ENCODE peak calls at places on chromosome 5, in seven cellular contexts. X, K, F, B, Q, S and H are unnamed samples.

GRCh38 chr5:168612996-168613395 is 33.8 kb upstream of the PANK3 start:
- DNase-seq in B (no peak), S (no peak), K (no peak), F (no peak), Q (no peak), X (no peak), H (no peak)

GRCh38 chr5:174363934-174364333 is 318.4 kb downstream of the NSG2 start:
- DNase-seq in X (no peak), Q (no peak), F (no peak), S (no peak), B (no peak), K (no peak), H (no peak)

GRCh38 chr5:43110606-43111170 is 10.0 kb upstream of the ZNF131 start:
- DNase-seq in K (no peak), S (peak), F (no peak), X (peak), B (peak), Q (peak), H (peak)

GRCh38 chr5:172640822-172641358 is at the start of gene NEURL1B:
- DNase-seq in X (peak), F (peak), Q (peak), S (no peak), B (peak), K (peak), H (peak)

GRCh38 chr5:125558466-125558865 is 812.0 kb upstream of the ZNF608 start:
- DNase-seq in S (no peak), B (no peak), F (no peak), K (no peak), X (no peak), Q (no peak), H (no peak)

GRCh38 chr5:123515904-123516303 is 3.9 kb downstream of the CSNK1G3 start:
- DNase-seq in F (no peak), B (no peak), Q (no peak), S (no peak), K (no peak), X (no peak), H (no peak)

GRCh38 chr5:174731214-174732039 is 7.0 kb downstream of the MSX2 start:
- DNase-seq in F (no peak), Q (peak), K (no peak), X (no peak), S (no peak), B (no peak), H (peak)

GRCh38 chr5:131745594-131746175 is 51.1 kb downstream of the FNIP1 start:
- DNase-seq in F (no peak), Q (no peak), X (no peak), B (no peak), S (no peak), K (no peak), H (no peak)

GRCh38 chr5:159510282-159510681 is 180.0 kb upstream of the IL12B start:
- DNase-seq in K (peak), S (no peak), X (no peak), Q (peak), B (no peak), F (no peak), H (peak)

GRCh38 chr5:177005619-177006264 is 837 bp downstream of the UIMC1 start:
- DNase-seq in F (peak), X (peak), Q (no peak), B (peak), S (peak), K (peak), H (peak)

GRCh38 chr5:2617461-2617860 is 134.0 kb downstream of the IRX2 start:
- DNase-seq in B (no peak), X (no peak), F (no peak), K (no peak), S (no peak), Q (no peak), H (no peak)

GRCh38 chr5:83244516-83244915 is 167.2 kb downstream of the XRCC4 start:
- DNase-seq in S (no peak), K (no peak), X (no peak), B (no peak), F (no peak), Q (no peak), H (peak)

GRCh38 chr5:54309751-54310432 is 481 bp downstream of the ARL15 start:
- DNase-seq in F (peak), B (no peak), K (peak), Q (no peak), S (no peak), X (peak), H (peak)

GRCh38 chr5:77851229-77852067 is 75.3 kb upstream of the TBCA start:
- DNase-seq in F (no peak), B (peak), X (peak), Q (peak), S (no peak), K (no peak), H (peak)

GRCh38 chr5:59034498-59035186 is 451.8 kb downstream of the RAB3C start:
- DNase-seq in K (no peak), F (no peak), X (no peak), S (peak), Q (peak), B (no peak), H (peak)

GRCh38 chr5:135204151-135204600 is 170.1 kb upstream of the PITX1 start:
- DNase-seq in Q (no peak), K (no peak), S (no peak), B (no peak), X (no peak), F (no peak), H (peak)

GRCh38 chr5:74875994-74876791 is 10.0 kb upstream of the FAM169A start:
- DNase-seq in Q (no peak), B (no peak), K (no peak), S (no peak), X (no peak), F (no peak), H (no peak)

GRCh38 chr5:55154893-55155292 is 5.1 kb upstream of the GPX8 start:
- DNase-seq in B (no peak), K (no peak), S (no peak), Q (no peak), X (no peak), F (no peak), H (no peak)

GRCh38 chr5:148343049-148343413 is 7.7 kb downstream of the SPINK9 start:
- DNase-seq in X (no peak), Q (peak), S (no peak), B (no peak), K (no peak), F (no peak), H (peak)

GRCh38 chr5:58108507-58108906 is 351.4 kb downstream of the PLK2 start:
- DNase-seq in K (no peak), S (no peak), F (no peak), B (no peak), Q (no peak), X (no peak), H (no peak)

GRCh38 chr5:57784106-57784505 is 301.5 kb upstream of the ACTBL2 start:
- DNase-seq in Q (no peak), S (no peak), K (no peak), X (no peak), B (no peak), F (no peak), H (no peak)

GRCh38 chr5:135930029-135930948 is 24.5 kb downstream of the LECT2 start:
- DNase-seq in S (no peak), K (no peak), B (peak), F (no peak), X (no peak), Q (peak), H (peak)

GRCh38 chr5:154141686-154142300 is 48.7 kb upstream of the GALNT10 start:
- DNase-seq in S (no peak), Q (peak), K (no peak), B (no peak), F (no peak), X (no peak), H (no peak)

GRCh38 chr5:130045334-130045733 is 141.1 kb downstream of the CHSY3 start:
- DNase-seq in B (no peak), Q (no peak), F (no peak), S (no peak), X (no peak), K (no peak), H (no peak)

GRCh38 chr5:21159526-21160059 is 1171.6 kb upstream of the CDH18 start:
- DNase-seq in F (no peak), S (no peak), K (no peak), X (no peak), B (no peak), Q (no peak), H (no peak)

GRCh38 chr5:1685076-1685475 is 114.6 kb downstream of the MRPL36 start:
- DNase-seq in S (no peak), F (no peak), Q (no peak), X (no peak), B (no peak), K (no peak), H (no peak)

GRCh38 chr5:40551706-40552557 is 127.8 kb upstream of the PTGER4 start:
- DNase-seq in B (no peak), S (no peak), F (no peak), K (no peak), X (no peak), Q (no peak), H (no peak)

GRCh38 chr5:66701244-66701643 is 105.1 kb downstream of the MAST4 start:
- DNase-seq in X (no peak), K (no peak), Q (no peak), S (no peak), F (no peak), B (no peak), H (no peak)

GRCh38 chr5:125331987-125332628 is 585.7 kb upstream of the ZNF608 start:
- DNase-seq in X (no peak), K (no peak), S (no peak), F (no peak), Q (no peak), B (no peak), H (no peak)

GRCh38 chr5:142426129-142426641 is 101.4 kb upstream of the SPRY4 start:
- DNase-seq in X (peak), K (peak), S (no peak), F (peak), B (no peak), Q (no peak), H (no peak)

GRCh38 chr5:74624501-74624900 is 16.0 kb downstream of the ENC1 start:
- DNase-seq in X (no peak), K (no peak), B (no peak), F (no peak), S (no peak), Q (peak), H (no peak)

GRCh38 chr5:112159435-112159834 is 259.6 kb downstream of the EPB41L4A start:
- DNase-seq in S (no peak), Q (no peak), X (no peak), K (no peak), F (no peak), B (no peak), H (no peak)

GRCh38 chr5:72693546-72693945 is 122.9 kb upstream of the TNPO1 start:
- DNase-seq in Q (no peak), K (no peak), S (no peak), F (no peak), B (no peak), X (no peak), H (no peak)

GRCh38 chr5:143874312-143874711 is 62.4 kb downstream of the HMHB1 start:
- DNase-seq in Q (no peak), X (no peak), B (no peak), S (no peak), F (no peak), K (no peak), H (no peak)

GRCh38 chr5:175709276-175709781 is 51.5 kb downstream of the HRH2 start:
- DNase-seq in F (no peak), B (no peak), S (no peak), K (no peak), Q (no peak), X (no peak), H (no peak)

GRCh38 chr5:35195472-35195852 is 34.8 kb downstream of the PRLR start:
- DNase-seq in Q (no peak), F (no peak), K (no peak), S (no peak), B (no peak), X (no peak), H (no peak)